ENCODE peak calls at places on chromosomes 5 and 9, in ten cellular contexts. One of them, this sample, is unnamed.

GRCh38 chr5:39689919-39690318 is 265.1 kb upstream of the DAB2 start:
- DNase-seq in EH: no peak
- DNase-seq in heart right ventricle: no peak
- DNase-seq in central memory CD4-positive, alpha-beta T cell: no peak
- DNase-seq in activated CD8-positive, alpha-beta memory T cell treated with anti-CD3 and anti-CD28 coated beads for 1 hour: no peak
- DNase-seq in K562: no peak
- DNase-seq in IMR-90: no peak
- DNase-seq in stimulated activated CD4-positive, alpha-beta T cell treated with anti-CD3 and anti-CD28 coated beads, Interleukin-1b, Interleukin-23, amount 100 ng/mL, for 24 hours: no peak
- DNase-seq in T-helper 17 cell: no peak
- DNase-seq in NCI-H460: no peak
- DNase-seq in this sample: no peak

GRCh38 chr5:62111428-62111827 is 194.6 kb upstream of the KIF2A start:
- DNase-seq in EH: no peak
- DNase-seq in heart right ventricle: no peak
- DNase-seq in central memory CD4-positive, alpha-beta T cell: no peak
- DNase-seq in activated CD8-positive, alpha-beta memory T cell treated with anti-CD3 and anti-CD28 coated beads for 1 hour: no peak
- DNase-seq in K562: no peak
- DNase-seq in IMR-90: no peak
- DNase-seq in stimulated activated CD4-positive, alpha-beta T cell treated with anti-CD3 and anti-CD28 coated beads, Interleukin-1b, Interleukin-23, amount 100 ng/mL, for 24 hours: no peak
- DNase-seq in T-helper 17 cell: no peak
- DNase-seq in NCI-H460: no peak
- DNase-seq in this sample: no peak

GRCh38 chr9:21779397-21779796 is 23.0 kb upstream of the MTAP start:
- DNase-seq in EH: peak
- DNase-seq in heart right ventricle: no peak
- DNase-seq in central memory CD4-positive, alpha-beta T cell: no peak
- DNase-seq in activated CD8-positive, alpha-beta memory T cell treated with anti-CD3 and anti-CD28 coated beads for 1 hour: no peak
- DNase-seq in K562: no peak
- DNase-seq in IMR-90: peak
- DNase-seq in stimulated activated CD4-positive, alpha-beta T cell treated with anti-CD3 and anti-CD28 coated beads, Interleukin-1b, Interleukin-23, amount 100 ng/mL, for 24 hours: no peak
- DNase-seq in T-helper 17 cell: no peak
- DNase-seq in NCI-H460: no peak
- DNase-seq in this sample: no peak

GRCh38 chr9:36276840-36277239 is 18.6 kb upstream of the GNE start:
- DNase-seq in EH: peak
- DNase-seq in heart right ventricle: no peak
- DNase-seq in central memory CD4-positive, alpha-beta T cell: no peak
- DNase-seq in activated CD8-positive, alpha-beta memory T cell treated with anti-CD3 and anti-CD28 coated beads for 1 hour: no peak
- DNase-seq in K562: peak
- DNase-seq in IMR-90: peak
- DNase-seq in stimulated activated CD4-positive, alpha-beta T cell treated with anti-CD3 and anti-CD28 coated beads, Interleukin-1b, Interleukin-23, amount 100 ng/mL, for 24 hours: no peak
- DNase-seq in T-helper 17 cell: no peak
- DNase-seq in NCI-H460: no peak
- DNase-seq in this sample: no peak

GRCh38 chr5:4230531-4230904 is 634.9 kb downstream of the IRX1 start:
- DNase-seq in EH: no peak
- DNase-seq in heart right ventricle: no peak
- DNase-seq in central memory CD4-positive, alpha-beta T cell: no peak
- DNase-seq in activated CD8-positive, alpha-beta memory T cell treated with anti-CD3 and anti-CD28 coated beads for 1 hour: no peak
- DNase-seq in K562: no peak
- DNase-seq in IMR-90: no peak
- DNase-seq in stimulated activated CD4-positive, alpha-beta T cell treated with anti-CD3 and anti-CD28 coated beads, Interleukin-1b, Interleukin-23, amount 100 ng/mL, for 24 hours: no peak
- DNase-seq in T-helper 17 cell: no peak
- DNase-seq in NCI-H460: no peak
- DNase-seq in this sample: no peak

GRCh38 chr9:100756217-100756616 is 178.3 kb downstream of the CAVIN4 start:
- DNase-seq in EH: no peak
- DNase-seq in heart right ventricle: no peak
- DNase-seq in central memory CD4-positive, alpha-beta T cell: no peak
- DNase-seq in activated CD8-positive, alpha-beta memory T cell treated with anti-CD3 and anti-CD28 coated beads for 1 hour: no peak
- DNase-seq in K562: no peak
- DNase-seq in IMR-90: no peak
- DNase-seq in stimulated activated CD4-positive, alpha-beta T cell treated with anti-CD3 and anti-CD28 coated beads, Interleukin-1b, Interleukin-23, amount 100 ng/mL, for 24 hours: no peak
- DNase-seq in T-helper 17 cell: no peak
- DNase-seq in NCI-H460: no peak
- DNase-seq in this sample: no peak

GRCh38 chr9:22079873-22080341 is 70.8 kb upstream of the CDKN2B start:
- DNase-seq in EH: peak
- DNase-seq in heart right ventricle: no peak
- DNase-seq in central memory CD4-positive, alpha-beta T cell: peak
- DNase-seq in activated CD8-positive, alpha-beta memory T cell treated with anti-CD3 and anti-CD28 coated beads for 1 hour: no peak
- DNase-seq in K562: no peak
- DNase-seq in IMR-90: peak
- DNase-seq in stimulated activated CD4-positive, alpha-beta T cell treated with anti-CD3 and anti-CD28 coated beads, Interleukin-1b, Interleukin-23, amount 100 ng/mL, for 24 hours: peak
- DNase-seq in T-helper 17 cell: no peak
- DNase-seq in NCI-H460: no peak
- DNase-seq in this sample: no peak

GRCh38 chr5:23977996-23978395 is 470.6 kb downstream of the PRDM9 start:
- DNase-seq in EH: no peak
- DNase-seq in heart right ventricle: no peak
- DNase-seq in central memory CD4-positive, alpha-beta T cell: no peak
- DNase-seq in activated CD8-positive, alpha-beta memory T cell treated with anti-CD3 and anti-CD28 coated beads for 1 hour: no peak
- DNase-seq in K562: peak
- DNase-seq in IMR-90: no peak
- DNase-seq in stimulated activated CD4-positive, alpha-beta T cell treated with anti-CD3 and anti-CD28 coated beads, Interleukin-1b, Interleukin-23, amount 100 ng/mL, for 24 hours: no peak
- DNase-seq in T-helper 17 cell: no peak
- DNase-seq in NCI-H460: no peak
- DNase-seq in this sample: no peak

GRCh38 chr5:133232911-133233310 is 181.1 kb downstream of the HSPA4 start:
- DNase-seq in EH: no peak
- DNase-seq in heart right ventricle: no peak
- DNase-seq in central memory CD4-positive, alpha-beta T cell: no peak
- DNase-seq in activated CD8-positive, alpha-beta memory T cell treated with anti-CD3 and anti-CD28 coated beads for 1 hour: no peak
- DNase-seq in K562: no peak
- DNase-seq in IMR-90: no peak
- DNase-seq in stimulated activated CD4-positive, alpha-beta T cell treated with anti-CD3 and anti-CD28 coated beads, Interleukin-1b, Interleukin-23, amount 100 ng/mL, for 24 hours: no peak
- DNase-seq in T-helper 17 cell: no peak
- DNase-seq in NCI-H460: no peak
- DNase-seq in this sample: peak

GRCh38 chr5:54087436-54087835 is 222.9 kb downstream of the ARL15 start:
- DNase-seq in EH: peak
- DNase-seq in heart right ventricle: no peak
- DNase-seq in central memory CD4-positive, alpha-beta T cell: no peak
- DNase-seq in activated CD8-positive, alpha-beta memory T cell treated with anti-CD3 and anti-CD28 coated beads for 1 hour: no peak
- DNase-seq in K562: no peak
- DNase-seq in IMR-90: peak
- DNase-seq in stimulated activated CD4-positive, alpha-beta T cell treated with anti-CD3 and anti-CD28 coated beads, Interleukin-1b, Interleukin-23, amount 100 ng/mL, for 24 hours: no peak
- DNase-seq in T-helper 17 cell: no peak
- DNase-seq in NCI-H460: no peak
- DNase-seq in this sample: no peak